ENCODE peak calls at places on chromosome 11, in five cellular contexts. U is stimulated activated CD8-positive, alpha-beta memory T cell treated with anti-CD3 and anti-CD28 coated beads, Interleukin-4, amount 100 ng/mL, for 4 hours; Q is effector memory CD4-positive, alpha-beta T cell; G is neuronal stem cell; J is stimulated activated effector memory CD8-positive, alpha-beta T cell treated with anti-CD3 and anti-CD28 coated beads, Interleukin-12 subunit alpha, Interleukin-12 subunit beta, amount 100 ng/mL, for 72 hours. I is an unnamed sample.

GRCh38 chr11:31827458-31828206 is 16.5 kb upstream of the PAX6 start:
- DNase-seq in U (no peak), Q (no peak), G (peak), J (no peak), I (no peak)

GRCh38 chr11:45651156-45651555 is 14.3 kb downstream of the CHST1 start:
- DNase-seq in U (no peak), Q (no peak), G (no peak), J (no peak), I (no peak)

GRCh38 chr11:106939157-106939556 is 79.1 kb downstream of the GUCY1A2 start:
- DNase-seq in U (no peak), Q (no peak), G (no peak), J (no peak), I (no peak)

GRCh38 chr11:74680035-74680671 is 51.1 kb downstream of the CHRDL2 start:
- DNase-seq in U (no peak), Q (no peak), G (no peak), J (no peak), I (no peak)

GRCh38 chr11:83410605-83411565 is 124.7 kb upstream of the CCDC90B start:
- DNase-seq in U (no peak), Q (no peak), G (no peak), J (no peak), I (no peak)

GRCh38 chr11:66294626-66295620 is 3.2 kb downstream of the TMEM151A start:
- DNase-seq in U (no peak), Q (no peak), G (no peak), J (no peak), I (no peak)

GRCh38 chr11:2151500-2152257 is 9.3 kb downstream of the INS start:
- DNase-seq in U (peak), Q (peak), G (peak), J (peak), I (peak)

GRCh38 chr11:61503135-61503770 is 5.3 kb upstream of the LRRC10B start:
- DNase-seq in U (no peak), Q (no peak), G (no peak), J (no peak), I (no peak)

GRCh38 chr11:2138436-2139117 is 612 bp downstream of the IGF2 start:
- DNase-seq in U (no peak), Q (no peak), G (no peak), J (no peak), I (no peak)

GRCh38 chr11:90332415-90332814 is 109.6 kb upstream of the CHORDC1 start:
- DNase-seq in U (no peak), Q (no peak), G (no peak), J (no peak), I (no peak)

I was measured in NT2/D1.